ENCODE peak calls at places on chromosomes 3 and 15, in five cellular contexts. H is A549; J is OCI-LY7; Y is CD8-positive, alpha-beta memory T cell; G is spleen. Q is an unnamed sample.

GRCh38 chr3:27658741-27659140 is 63.4 kb downstream of the EOMES start:
- DNase-seq in Y (no peak), H (no peak), G (no peak), J (no peak), Q (no peak)

GRCh38 chr3:123602325-123602724 is 17.5 kb upstream of the HACD2 start:
- DNase-seq in G (no peak), Y (no peak), H (peak; percentile 86), J (no peak), Q (no peak)

GRCh38 chr3:187367561-187368103 is 553 bp upstream of the RTP4 start:
- DNase-seq in Y (no peak), J (no peak), H (no peak), G (peak; percentile 83), Q (peak; percentile 6)

GRCh38 chr15:66675456-66675855 is 26.6 kb upstream of the SMAD6 start:
- DNase-seq in Y (no peak), H (no peak), J (no peak), G (no peak), Q (no peak)

GRCh38 chr3:177452487-177452886 is 255.2 kb upstream of the TBL1XR1 start:
- DNase-seq in G (no peak), Y (no peak), H (peak; percentile 18), J (no peak), Q (no peak)

GRCh38 chr3:151191095-151191494 is 11.9 kb downstream of the GPR171 start:
- DNase-seq in Y (no peak), H (no peak), G (no peak), J (no peak), Q (no peak)

GRCh38 chr15:85477730-85478129 is 97.3 kb downstream of the AKAP13 start:
- DNase-seq in G (no peak), Y (no peak), H (peak; percentile 43), J (no peak), Q (no peak)

GRCh38 chr15:101698314-101698713 is 26.0 kb downstream of the TARS3 start:
- DNase-seq in H (no peak), G (no peak), J (no peak), Y (no peak), Q (no peak)

GRCh38 chr3:169664034-169664820 is 715 bp upstream of the MECOM start:
- DNase-seq in Y (no peak), J (no peak), H (no peak), G (peak; percentile 79), Q (no peak)

GRCh38 chr3:130470132-130470531 is 46.8 kb upstream of the COL6A6 start:
- DNase-seq in J (no peak), G (no peak), H (no peak), Y (no peak), Q (no peak)

GRCh38 chr3:8220291-8220690 is 281.3 kb upstream of the LMCD1 start:
- DNase-seq in J (no peak), G (no peak), Y (no peak), H (peak; percentile 29), Q (no peak)

GRCh38 chr3:20078194-20078709 is 38.0 kb downstream of the KAT2B start:
- DNase-seq in Y (no peak), G (no peak), H (no peak), J (no peak), Q (no peak)

GRCh38 chr15:95520511-95520910 is 810.0 kb upstream of the NR2F2 start:
- DNase-seq in Y (no peak), J (no peak), G (no peak), H (no peak), Q (no peak)

GRCh38 chr3:126467611-126467955 is 8.1 kb downstream of the ZXDC start:
- DNase-seq in G (peak; percentile 46), J (no peak), Y (no peak), H (no peak), Q (no peak)

GRCh38 chr15:39786444-39787056 is 3.9 kb upstream of the FSIP1 start:
- DNase-seq in J (peak; percentile 63), H (peak; percentile 44), Y (no peak), G (no peak), Q (peak; percentile 66)

GRCh38 chr3:96970211-96970610 is 155.8 kb downstream of the EPHA6 start:
- DNase-seq in H (no peak), G (no peak), Y (no peak), J (no peak), Q (no peak)

GRCh38 chr3:126962756-126963155 is 20.2 kb upstream of the PLXNA1 start:
- DNase-seq in H (no peak), G (peak; percentile 66), J (no peak), Y (no peak), Q (no peak)

GRCh38 chr15:40279437-40280141 is 3.3 kb downstream of the ANKRD63 start:
- DNase-seq in J (peak; percentile 52), Y (peak; percentile 74), H (peak; percentile 51), G (peak; percentile 94), Q (peak; percentile 61)

GRCh38 chr3:2923390-2923789 is 186.8 kb downstream of the IL5RA start:
- DNase-seq in Y (no peak), H (no peak), G (no peak), J (no peak), Q (no peak)

GRCh38 chr3:63092545-63092944 is 185.6 kb upstream of the SYNPR start:
- DNase-seq in H (no peak), Y (no peak), G (no peak), J (no peak), Q (no peak)

GRCh38 chr3:54817628-54818027 is 110.2 kb downstream of the LRTM1 start:
- DNase-seq in J (no peak), G (no peak), Y (no peak), H (no peak), Q (no peak)

GRCh38 chr3:124235446-124235845 is 243.5 kb upstream of the ROPN1 start:
- DNase-seq in H (no peak), J (no peak), G (no peak), Y (no peak), Q (no peak)

GRCh38 chr3:66597316-66597863 is 96.6 kb upstream of the LRIG1 start:
- DNase-seq in J (no peak), Y (no peak), G (no peak), H (no peak), Q (no peak)

GRCh38 chr15:91965501-91966180 is 112.1 kb downstream of the SLCO3A1 start:
- DNase-seq in Y (peak; percentile 12), H (peak; percentile 77), G (no peak), J (no peak), Q (no peak)

GRCh38 chr3:36714343-36714742 is 50.0 kb downstream of the DCLK3 start:
- DNase-seq in J (no peak), Y (no peak), G (no peak), H (no peak), Q (no peak)

GRCh38 chr3:153746211-153746610 is 375.0 kb upstream of the ARHGEF26 start:
- DNase-seq in J (peak; percentile 38), H (no peak), Y (no peak), G (no peak), Q (no peak)

GRCh38 chr15:96626936-96627577 is 296.6 kb downstream of the NR2F2 start:
- DNase-seq in H (no peak), G (peak; percentile 70), J (no peak), Y (no peak), Q (no peak)

DNA sequence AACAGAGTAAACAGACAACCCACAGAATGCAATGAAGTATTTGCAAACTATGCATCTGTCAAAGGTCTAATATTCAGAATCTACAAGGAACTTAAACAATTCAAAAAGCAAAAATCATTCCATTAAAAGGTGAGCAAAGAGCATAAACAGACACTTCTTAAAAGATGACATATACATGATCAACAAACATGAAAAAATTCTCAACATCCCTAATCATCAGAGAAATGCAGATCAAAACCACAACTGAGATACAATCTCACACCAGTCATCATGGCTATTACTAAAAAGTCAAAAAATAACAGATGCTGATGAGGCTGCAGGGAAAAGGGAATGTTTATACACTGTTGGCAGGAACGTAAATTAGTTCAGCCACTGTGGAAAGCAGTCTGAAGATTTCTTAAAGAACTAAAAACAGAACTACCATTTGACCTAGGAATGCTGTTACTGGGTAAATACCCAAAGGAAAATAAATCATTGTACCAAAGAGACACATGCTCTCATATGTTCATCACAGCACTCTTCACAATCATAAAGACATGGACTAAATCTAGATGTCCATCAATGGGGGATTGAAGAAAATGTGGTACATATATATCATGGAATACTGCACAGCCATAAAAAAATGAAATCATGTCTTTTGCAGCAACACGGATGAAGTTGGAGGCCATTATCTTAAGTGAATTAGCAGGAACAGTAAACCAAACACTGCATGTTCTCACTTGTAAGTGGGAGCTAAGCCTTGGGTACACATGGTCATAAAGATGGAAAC is 393.3 kb upstream of the CBLB start:
- DNase-seq in H (no peak), Y (no peak), J (no peak), G (no peak), Q (no peak)
- H3K4me1 ChIP-seq in H (no peaks in the 10 kb centered on the region), Y (no peaks in the 10 kb centered on the region), J (peaks cover 8% of the 10 kb centered on the region), G (no peaks in the 10 kb centered on the region), Q (no peaks in the 10 kb centered on the region)

GRCh38 chr3:13042127-13042931 is 30.9 kb downstream of the IQSEC1 start:
- DNase-seq in H (no peak), Y (no peak), J (no peak), G (no peak), Q (no peak)
- H3K4me3 ChIP-seq in H (no peak overlapping the region), Y (no peak overlapping the region), J (no peak overlapping the region), G (no peak overlapping the region), Q (no peak overlapping the region)

GRCh38 chr3:197381371-197381770 is 83.0 kb upstream of the DLG1 start:
- DNase-seq in H (no peak), G (no peak), J (no peak), Y (no peak), Q (no peak)
- H3K27ac ChIP-seq in H (no peak overlapping the region), G (no peak overlapping the region), J (no peak overlapping the region), Y (no peak overlapping the region), Q (no peak overlapping the region)

DNA sequence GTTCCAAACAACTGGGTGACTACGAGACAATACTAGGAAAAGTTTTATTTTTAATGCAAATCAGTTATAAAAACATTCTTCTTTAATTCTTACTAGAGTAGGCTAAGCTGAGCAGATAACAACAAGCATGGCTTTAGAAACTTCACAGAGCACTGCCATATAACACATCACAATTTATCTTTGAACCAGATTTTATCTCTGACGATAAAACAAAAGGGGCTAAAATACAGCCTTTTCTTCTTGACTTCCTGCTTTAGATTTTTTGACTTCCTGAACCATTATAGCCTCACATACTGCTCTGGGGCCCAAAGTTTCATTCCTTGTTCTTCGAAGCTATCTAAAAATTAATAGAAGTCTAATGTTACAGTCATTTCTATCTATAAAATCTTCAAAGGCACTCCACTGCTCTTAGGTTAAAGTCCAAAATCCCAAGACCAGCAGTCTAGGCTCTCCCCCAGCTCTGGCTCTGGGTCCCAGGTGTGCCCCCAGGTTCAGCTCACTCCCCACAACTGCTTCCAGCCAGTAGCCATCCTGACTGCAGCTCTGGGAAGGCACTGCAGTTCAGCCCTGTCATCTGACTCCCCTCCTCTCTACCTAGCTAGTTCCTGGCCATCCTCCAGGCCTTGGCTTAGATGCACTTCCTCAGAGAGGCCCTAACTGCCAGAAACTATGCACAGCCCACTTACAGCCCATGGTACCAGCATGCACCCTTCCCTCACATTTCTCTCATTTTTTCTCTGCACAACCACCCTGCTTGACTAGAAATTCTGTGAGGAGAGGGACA is 25.7 kb downstream of the TBC1D2B start:
- DNase-seq in J (peak; percentile 43), H (no peak), G (no peak), Y (no peak), Q (no peak)
- H3K4me1 ChIP-seq in J (peaks cover 95% of the 10 kb centered on the region), H (peaks cover 26% of the 10 kb centered on the region), G (peaks cover 87% of the 10 kb centered on the region), Y (peaks cover 97% of the 10 kb centered on the region), Q (peaks cover 98% of the 10 kb centered on the region)